ENCODE peak calls at places on chromosome 21, in eight cellular contexts. M is nephron progenitor cell; T is NB4; C is caudate nucleus; N is activated naive CD4-positive, alpha-beta T cell treated with anti-CD3 and anti-CD28 coated beads, Interleukin-2, amount 50 U/mL, for 16 hours; X is activated T-cell treated with anti-CD3 and anti-CD28 coated beads for 1 hour; D is left lung; Z is body of pancreas. W is an unnamed sample.

GRCh38 chr21:26115346-26115745 is 55.2 kb downstream of the APP start:
- DNase-seq in M (no peak), T (no peak), C (no peak), N (no peak), X (no peak), D (no peak), Z (peak; percentile 25), W (no peak)

GRCh38 chr21:36698160-36699025 is 522 bp upstream of the SIM2 start:
- DNase-seq in M (peak; percentile 65), T (no peak), C (no peak), N (no peak), X (no peak), D (peak; percentile 74), Z (no peak), W (peak; percentile 36)

GRCh38 chr21:23475518-23476189 is 2131.6 kb downstream of the MRPL39 start:
- DNase-seq in M (no peak), T (no peak), C (no peak), N (no peak), X (no peak), D (no peak), Z (no peak), W (no peak)

GRCh38 chr21:32726742-32727477 is 903 bp downstream of the SYNJ1 start:
- DNase-seq in M (peak; percentile 23), T (peak; percentile 70), C (peak; percentile 45), N (no peak), X (no peak), D (no peak), Z (no peak), W (peak; percentile 47)

GRCh38 chr21:42695324-42696025 is 42.1 kb downstream of the PDE9A start:
- DNase-seq in M (no peak), T (no peak), C (no peak), N (no peak), X (no peak), D (no peak), Z (no peak), W (no peak)

GRCh38 chr21:32131960-32132359 is 146.9 kb downstream of the MIS18A start:
- DNase-seq in M (no peak), T (peak; percentile 40), C (no peak), N (no peak), X (no peak), D (no peak), Z (no peak), W (no peak)

GRCh38 chr21:35197191-35197590 is 148.1 kb upstream of the RUNX1 start:
- DNase-seq in M (no peak), T (no peak), C (no peak), N (no peak), X (no peak), D (no peak), Z (no peak), W (no peak)

GRCh38 chr21:45995686-45996179 is 14.2 kb downstream of the COL6A1 start:
- DNase-seq in M (no peak), T (no peak), C (no peak), N (peak; percentile 7), X (no peak), D (peak; percentile 61), Z (peak; percentile 7), W (no peak)

GRCh38 chr21:35850029-35850428 is 210.3 kb downstream of the SETD4 start:
- DNase-seq in M (no peak), T (no peak), C (no peak), N (no peak), X (no peak), D (no peak), Z (no peak), W (no peak)

GRCh38 chr21:17293194-17293593 is 219.6 kb upstream of the CXADR start:
- DNase-seq in M (no peak), T (no peak), C (no peak), N (no peak), X (no peak), D (no peak), Z (no peak), W (no peak)

GRCh38 chr21:29433366-29434059 is 134.8 kb downstream of the BACH1 start:
- DNase-seq in M (no peak), T (no peak), C (no peak), N (no peak), X (no peak), D (no peak), Z (no peak), W (no peak)

GRCh38 chr21:46297311-46298082 is 11.4 kb downstream of the YBEY start:
- DNase-seq in M (no peak), T (no peak), C (no peak), N (no peak), X (no peak), D (peak; percentile 79), Z (no peak), W (no peak)

GRCh38 chr21:36584980-36585940 is 105.3 kb upstream of the CLDN14 start:
- DNase-seq in M (no peak), T (peak; percentile 28), C (no peak), N (no peak), X (peak; percentile 12), D (no peak), Z (no peak), W (peak; percentile 33)

GRCh38 chr21:42685036-42685435 is 31.6 kb downstream of the PDE9A start:
- DNase-seq in M (no peak), T (peak; percentile 82), C (no peak), N (no peak), X (no peak), D (peak; percentile 75), Z (no peak), W (no peak)

GRCh38 chr21:37032877-37033471 is 26.5 kb downstream of the RIPPLY3 start:
- DNase-seq in M (no peak), T (no peak), C (no peak), N (no peak), X (no peak), D (no peak), Z (no peak), W (no peak)

GRCh38 chr21:29164330-29164942 is 34.0 kb downstream of the MAP3K7CL start:
- DNase-seq in M (no peak), T (peak; percentile 70), C (no peak), N (no peak), X (no peak), D (no peak), Z (no peak), W (peak; percentile 84)

GRCh38 chr21:25149022-25149421 is 458.3 kb downstream of the MRPL39 start:
- DNase-seq in M (no peak), T (no peak), C (no peak), N (no peak), X (no peak), D (no peak), Z (no peak), W (no peak)

GRCh38 chr21:40754466-40754865 is 92.5 kb downstream of the DSCAM start:
- DNase-seq in M (no peak), T (no peak), C (no peak), N (no peak), X (no peak), D (no peak), Z (no peak), W (no peak)